ENCODE peak calls at places on chromosomes 5 and 9, in five cellular contexts. H is GM04504; K is SK-N-SH; F is CD4-positive, alpha-beta memory T cell; W is NCI-H2171 treated with DMSO at 0.1 percent for 48 hours. Y is an unnamed sample.

GRCh38 chr5:119275873-119276214 is 80.0 kb upstream of the TNFAIP8 start:
- DNase-seq in H (no peak), K (no peak), F (no peak), W (no peak), Y (no peak)

GRCh38 chr5:78065663-78066062 is 228.8 kb downstream of the AP3B1 start:
- DNase-seq in H (no peak), K (no peak), F (no peak), W (no peak), Y (no peak)

GRCh38 chr5:79864364-79864763 is 126.7 kb downstream of the MTX3 start:
- DNase-seq in H (no peak), K (no peak), F (no peak), W (no peak), Y (no peak)

GRCh38 chr5:33734541-33734940 is 157.2 kb downstream of the ADAMTS12 start:
- DNase-seq in H (no peak), K (no peak), F (no peak), W (no peak), Y (no peak)

GRCh38 chr5:77957-78804 is 13.8 kb upstream of the PLEKHG4B start:
- DNase-seq in H (no peak), K (peak; percentile 70), F (no peak), W (no peak), Y (peak; percentile 30)

GRCh38 chr5:4576161-4576748 is 563.9 kb upstream of the ADAMTS16 start:
- DNase-seq in H (no peak), K (no peak), F (no peak), W (no peak), Y (no peak)

GRCh38 chr9:118189615-118190014 is 485.4 kb downstream of the TLR4 start:
- DNase-seq in H (no peak), K (no peak), F (no peak), W (no peak), Y (no peak)

GRCh38 chr5:129395247-129395646 is 64.9 kb upstream of the ADAMTS19 start:
- DNase-seq in H (no peak), K (no peak), F (no peak), W (no peak), Y (no peak)

GRCh38 chr9:6552033-6552737 is 93.3 kb downstream of the GLDC start:
- DNase-seq in H (no peak), K (peak; percentile 27), F (no peak), W (peak; percentile 13), Y (peak; percentile 46)

GRCh38 chr9:32589083-32589713 is 16.2 kb upstream of the NDUFB6 start:
- DNase-seq in H (no peak), K (peak; percentile 58), F (no peak), W (peak; percentile 11), Y (peak; percentile 9)

GRCh38 chr9:112890106-112891081 is at the start of gene SLC46A2:
- DNase-seq in H (no peak), K (peak; percentile 73), F (no peak), W (no peak), Y (no peak)

GRCh38 chr9:89961616-89962341 is 357.0 kb downstream of the GADD45G start:
- DNase-seq in H (no peak), K (no peak), F (no peak), W (no peak), Y (no peak)

GRCh38 chr9:95129651-95130291 is 187.7 kb downstream of the FANCC start:
- DNase-seq in H (no peak), K (no peak), F (no peak), W (peak; percentile 74), Y (no peak)

GRCh38 chr5:150503977-150504620 is 3.8 kb upstream of the NDST1 start:
- DNase-seq in H (no peak), K (peak; percentile 83), F (no peak), W (no peak), Y (no peak)

GRCh38 chr5:6774673-6775327 is 61.6 kb downstream of the TENT4A start:
- DNase-seq in H (no peak), K (no peak), F (no peak), W (no peak), Y (no peak)

GRCh38 chr5:173094012-173094661 is 38.0 kb downstream of the CREBRF start:
- DNase-seq in H (peak; percentile 7), K (no peak), F (no peak), W (no peak), Y (peak; percentile 3)

GRCh38 chr9:27426717-27427645 is 97.1 kb upstream of the IFNK start:
- DNase-seq in H (peak; percentile 24), K (no peak), F (no peak), W (peak; percentile 71), Y (no peak)

GRCh38 chr9:91032056-91032455 is 230.4 kb downstream of the SYK start:
- DNase-seq in H (no peak), K (no peak), F (no peak), W (no peak), Y (no peak)

GRCh38 chr5:35884125-35884788 is 27.6 kb downstream of the IL7R start:
- DNase-seq in H (peak; percentile 82), K (no peak), F (no peak), W (no peak), Y (peak; percentile 91)

GRCh38 chr9:135647897-135648296 is 8.6 kb upstream of the GLT6D1 start:
- DNase-seq in H (no peak), K (no peak), F (no peak), W (no peak), Y (no peak)

GRCh38 chr9:116928884-116929283 is 241.8 kb downstream of the TRIM32 start:
- DNase-seq in H (no peak), K (no peak), F (no peak), W (peak; percentile 60), Y (no peak)

GRCh38 chr5:91076138-91076537 is 307.0 kb downstream of the ARRDC3 start:
- DNase-seq in H (no peak), K (no peak), F (no peak), W (no peak), Y (no peak)

GRCh38 chr5:68012429-68012828 is 203.1 kb upstream of the PIK3R1 start:
- DNase-seq in H (no peak), K (no peak), F (no peak), W (no peak), Y (no peak)

GRCh38 chr9:126248680-126249079 is 77.9 kb upstream of the MVB12B start:
- DNase-seq in H (peak; percentile 44), K (no peak), F (no peak), W (no peak), Y (no peak)

GRCh38 chr9:127384016-127384730 is 12.8 kb upstream of the SLC2A8 start:
- DNase-seq in H (no peak), K (no peak), F (no peak), W (no peak), Y (no peak)

GRCh38 chr5:97547999-97548797 is 365.2 kb upstream of the RIOK2 start:
- DNase-seq in H (no peak), K (no peak), F (no peak), W (no peak), Y (no peak)

GRCh38 chr9:132099741-132100407 is 20.2 kb upstream of the MED27 start:
- DNase-seq in H (no peak), K (peak; percentile 47), F (no peak), W (no peak), Y (no peak)

GRCh38 chr9:15401266-15401665 is 21.4 kb upstream of the SNAPC3 start:
- DNase-seq in H (no peak), K (no peak), F (no peak), W (no peak), Y (no peak)

GRCh38 chr5:172002310-172002709 is 4.1 kb downstream of the FBXW11 start:
- DNase-seq in H (no peak), K (peak; percentile 50), F (no peak), W (no peak), Y (no peak)

GRCh38 chr5:135391123-135391868 is 7.7 kb downstream of the MACROH2A1 start:
- DNase-seq in H (peak; percentile 71), K (no peak), F (no peak), W (no peak), Y (peak; percentile 45)

GRCh38 chr5:150904479-150905311 is at the start of gene ZNF300:
- DNase-seq in H (peak; percentile 87), K (peak; percentile 84), F (peak; percentile 46), W (peak; percentile 89), Y (peak; percentile 72)

GRCh38 chr9:23563497-23563896 is 262.5 kb downstream of the ELAVL2 start:
- DNase-seq in H (no peak), K (no peak), F (no peak), W (no peak), Y (no peak)

GRCh38 chr5:14400085-14400484 is 181.5 kb upstream of the OTULINL start:
- DNase-seq in H (peak; percentile 52), K (peak; percentile 53), F (no peak), W (no peak), Y (peak; percentile 65)

GRCh38 chr9:121929893-121930875 is 162.9 kb downstream of the TTLL11 start:
- DNase-seq in H (no peak), K (peak; percentile 54), F (no peak), W (no peak), Y (no peak)

GRCh38 chr5:138148811-138149210 is 9.6 kb upstream of the NME5 start:
- DNase-seq in H (peak; percentile 73), K (no peak), F (no peak), W (no peak), Y (peak; percentile 57)

GRCh38 chr5:68960961-68961360 is 132.9 kb upstream of the SLC30A5 start:
- DNase-seq in H (no peak), K (no peak), F (no peak), W (no peak), Y (no peak)

GRCh38 chr9:71646131-71646530 is 122.2 kb downstream of the CEMIP2 start:
- DNase-seq in H (no peak), K (no peak), F (no peak), W (no peak), Y (no peak)

GRCh38 chr5:34789021-34789531 is 49.9 kb upstream of the TTC23L start:
- DNase-seq in H (peak; percentile 30), K (no peak), F (no peak), W (no peak), Y (no peak)